ENCODE peak calls at places on chromosomes 6 and 20, in four cellular contexts. G is heart left ventricle, L is fibroblast of lung, K is hepatocyte. U is an unnamed sample.
A peak's percentile ranks its signal among the peaks of the same experiment; 100 is the strongest.

GRCh38 chr6:84280639-84281038 is 53.2 kb upstream of the CEP162 start:
- DNase-seq in K (no peak), G (no peak), L (no peak), U (no peak)

GRCh38 chr6:166307082-166307980 is 861 bp downstream of the PRR18 start:
- DNase-seq in K (peak; percentile 44), L (no peak), G (no peak), U (no peak)

GRCh38 chr6:43835872-43836419 is 65.9 kb downstream of the VEGFA start:
- DNase-seq in G (no peak), K (no peak), L (peak; percentile 41), U (no peak)

GRCh38 chr20:63739129-63740069 is at the start of gene SLC2A4RG:
- DNase-seq in L (peak; percentile 72), G (peak; percentile 87), K (peak; percentile 96), U (no peak)

GRCh38 chr6:131949615-131949908 is 1.6 kb downstream of the CCN2 start:
- DNase-seq in G (no peak), L (peak; percentile 97), K (no peak), U (no peak)

GRCh38 chr6:86477510-86478166 is 459.7 kb upstream of the HTR1E start:
- DNase-seq in K (peak; percentile 64), L (no peak), G (no peak), U (no peak)

GRCh38 chr20:21208999-21209398 is 83.1 kb downstream of the KIZ start:
- DNase-seq in G (no peak), K (no peak), L (no peak), U (no peak)

GRCh38 chr20:23161968-23162696 is 76.0 kb upstream of the CD93 start:
- DNase-seq in L (peak; percentile 95), G (peak; percentile 84), K (peak; percentile 79), U (no peak)

GRCh38 chr6:6915813-6916547 is 191.8 kb upstream of the RREB1 start:
- DNase-seq in G (peak; percentile 39), L (peak; percentile 92), K (peak; percentile 59), U (no peak)

GRCh38 chr6:105402090-105402980 is 547 bp downstream of the PREP start:
- DNase-seq in K (peak; percentile 49), G (no peak), L (peak; percentile 56), U (no peak)

GRCh38 chr6:70369332-70369950 is 43.9 kb upstream of the FAM135A start:
- DNase-seq in K (peak; percentile 75), G (peak; percentile 69), L (peak; percentile 72), U (peak; percentile 48)

GRCh38 chr20:48791014-48791413 is 36.8 kb downstream of the PREX1 start:
- DNase-seq in G (no peak), K (no peak), L (peak; percentile 24), U (no peak)

GRCh38 chr20:4304601-4305000 is 289.2 kb upstream of the RNF24 start:
- DNase-seq in L (no peak), K (no peak), G (no peak), U (no peak)

GRCh38 chr6:97963148-97963680 is 680.2 kb upstream of the MMS22L start:
- DNase-seq in G (no peak), L (no peak), K (no peak), U (no peak)

DNA sequence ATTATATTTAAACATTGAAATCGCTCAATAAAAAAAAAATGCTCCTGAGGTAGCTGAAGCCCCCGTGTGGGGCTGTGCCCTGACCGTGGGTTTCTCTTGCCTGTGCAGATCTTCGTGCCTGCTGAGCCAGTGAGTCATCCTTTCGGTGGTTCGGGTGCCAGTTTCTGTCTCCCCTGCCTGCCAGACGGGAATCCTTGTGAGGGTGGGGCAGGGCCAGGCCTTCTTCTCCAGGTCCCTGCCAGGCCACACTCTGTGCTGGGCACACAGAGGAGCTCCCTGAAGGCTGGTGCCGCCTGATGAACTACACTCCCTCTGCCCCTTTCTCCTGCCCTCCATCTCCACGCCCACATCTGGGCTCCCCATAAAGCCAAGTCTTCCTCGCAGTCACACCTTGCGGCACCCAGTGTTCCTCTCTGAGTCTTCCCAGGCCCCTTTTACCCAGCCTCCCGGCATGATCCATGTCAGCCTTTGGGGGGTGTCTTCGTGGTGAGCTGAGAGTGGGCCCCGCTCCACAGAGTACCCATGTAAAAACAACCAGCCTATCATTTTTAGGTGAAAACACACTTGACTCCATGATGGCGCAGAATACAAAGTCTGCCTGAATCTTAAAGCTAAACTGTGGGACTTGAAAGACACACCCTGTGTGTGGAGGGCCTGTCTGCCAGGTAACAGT is 19.3 kb downstream of the FGD2 start:
- DNase-seq in L (no peak), G (no peak), K (no peak), U (no peak)
- H3K4me3 ChIP-seq in L (no peak overlapping the region), G (no peak overlapping the region), K (no peak overlapping the region), U (no peak overlapping the region)

GRCh38 chr20:46709459-46710148 is at the start of gene SLC2A10:
- DNase-seq in G (peak; percentile 68), L (peak; percentile 58), K (peak; percentile 86), U (no peak)

GRCh38 chr20:46710149-46710913 is 882 bp downstream of the SLC2A10 start:
- DNase-seq in G (no peak), L (no peak), K (no peak), U (no peak)

GRCh38 chr20:46706242-46706641 is 3.2 kb upstream of the SLC2A10 start:
- DNase-seq in G (no peak), K (no peak), L (no peak), U (no peak)

GRCh38 chr20:46708172-46708860 is 1.1 kb upstream of the SLC2A10 start:
- DNase-seq in K (peak; percentile 70), G (no peak), L (no peak), U (no peak)

DNA sequence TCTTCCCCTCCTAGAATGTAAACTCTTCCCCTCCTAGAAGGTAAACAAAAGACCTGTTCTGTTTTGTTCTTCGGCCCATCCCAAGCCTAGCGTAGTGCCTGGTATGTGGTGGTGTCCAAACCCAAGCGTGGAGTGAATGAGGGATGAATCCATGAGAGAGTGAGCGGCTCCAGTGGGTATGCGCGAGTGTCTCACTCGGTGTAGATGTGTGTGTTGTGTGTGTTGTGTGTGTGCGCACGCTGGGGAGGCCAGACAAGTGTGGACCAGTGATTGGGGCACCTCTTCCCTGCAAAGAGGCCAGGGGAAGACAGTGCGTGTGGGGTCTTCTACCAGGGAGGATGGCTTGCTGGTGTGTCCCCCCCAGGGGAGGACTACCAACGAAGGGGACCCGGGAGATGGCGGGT is 392 bp upstream of the SLC2A10 start:
- DNase-seq in G (no peak), K (peak; percentile 42), L (no peak), U (no peak)
- H3K4me3 ChIP-seq in G (peak overlapping the region; percentile 67), K (peak overlapping the region; percentile 68), L (peak overlapping the region; percentile 23), U (peak overlapping the region; percentile 72)

DNA sequence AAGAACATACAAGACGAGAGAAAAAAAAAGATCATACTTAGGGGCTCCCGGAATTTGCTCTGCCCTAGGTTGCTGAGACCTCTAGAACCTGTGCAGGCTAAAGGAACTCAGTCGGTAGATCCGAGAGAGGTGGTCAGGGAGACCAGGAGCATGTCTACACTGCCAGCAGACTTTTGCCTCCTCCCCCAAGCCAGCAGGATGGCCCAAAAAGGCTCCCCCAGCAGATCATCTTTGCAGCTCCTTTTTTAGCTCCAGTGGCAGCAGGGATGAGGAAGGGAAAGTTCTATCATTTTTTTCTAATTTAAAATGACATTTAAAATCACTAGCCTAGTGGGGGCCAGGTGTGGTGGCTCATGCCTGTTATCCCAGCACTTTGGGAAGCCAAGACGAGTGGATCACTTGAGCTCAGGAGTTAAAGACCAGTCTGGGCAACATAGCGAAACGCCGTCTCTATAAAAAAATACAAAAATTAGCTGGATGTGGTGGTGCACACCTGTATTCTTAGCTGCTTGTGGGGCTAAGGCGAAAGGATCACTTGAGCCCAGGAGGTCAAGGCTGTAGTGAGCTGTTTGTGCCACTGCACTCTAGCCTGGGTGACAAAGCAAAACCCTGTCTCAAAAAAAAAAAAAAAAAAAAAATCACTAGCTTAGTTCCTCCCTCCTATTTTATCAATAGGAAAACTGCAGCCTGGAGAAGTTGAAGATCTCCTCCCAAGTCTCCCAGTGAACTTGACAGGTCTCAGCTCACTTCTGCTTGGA is 69.3 kb upstream of the MYL9 start:
- DNase-seq in K (no peak), G (no peak), L (no peak), U (no peak)
- H3K4me3 ChIP-seq in K (no peak overlapping the region), G (no peak overlapping the region), L (no peak overlapping the region), U (no peak overlapping the region)

GRCh38 chr20:9506337-9506821 is 8.0 kb upstream of the LAMP5 start:
- DNase-seq in G (no peak), L (no peak), K (no peak), U (no peak)
- H3K4me3 ChIP-seq in G (peak overlapping the region; percentile 12), L (no peak overlapping the region), K (no peak overlapping the region), U (no peak overlapping the region)

DNA sequence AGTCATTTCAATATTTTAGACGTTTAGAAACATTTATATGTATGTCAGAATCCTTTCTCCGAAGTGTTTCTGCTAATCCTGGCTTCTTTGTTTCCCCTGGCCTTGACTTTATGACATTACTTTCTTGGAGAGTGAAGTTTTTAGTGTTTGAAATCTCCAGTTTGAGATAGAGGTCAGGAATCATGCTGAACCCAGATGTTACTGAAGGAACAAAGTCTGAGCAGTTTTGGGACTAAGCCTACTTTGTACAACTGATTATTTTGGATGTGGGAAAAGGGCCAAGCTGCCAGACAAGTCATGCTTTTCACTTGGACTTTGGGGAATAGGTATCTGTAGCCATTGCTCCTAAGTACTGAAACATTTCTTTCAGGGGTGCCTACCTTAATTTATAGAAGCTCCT is 2.3 kb downstream of the RNF144B start:
- DNase-seq in K (no peak), G (no peak), L (peak; percentile 53), U (peak; percentile 17)
- H3K4me3 ChIP-seq in K (no peak overlapping the region), G (peak overlapping the region; percentile 75), L (no peak overlapping the region), U (no peak overlapping the region)

DNA sequence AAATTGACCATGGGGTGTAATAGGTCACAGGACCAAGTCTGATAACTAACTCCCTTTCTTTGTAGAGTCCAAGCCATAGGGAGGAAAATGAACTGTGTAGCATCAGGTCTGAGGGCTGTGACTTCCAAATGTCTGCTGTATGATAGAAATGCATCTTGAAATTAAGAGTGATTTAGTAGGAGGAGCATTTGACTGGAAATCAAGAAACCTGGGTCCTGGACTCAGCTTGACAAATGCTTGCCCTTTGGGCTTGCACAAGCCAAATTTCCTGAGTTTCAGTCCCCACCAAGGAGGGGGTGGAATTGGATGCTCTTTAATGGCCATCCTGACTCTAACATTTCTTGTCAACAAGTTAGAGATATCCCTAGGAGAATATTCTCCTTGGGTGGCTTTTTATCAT is 187.0 kb downstream of the PDE7B start:
- DNase-seq in K (no peak), L (no peak), G (no peak), U (no peak)
- H3K4me3 ChIP-seq in K (no peak overlapping the region), L (peak overlapping the region; percentile 57), G (peak overlapping the region; percentile 54), U (no peak overlapping the region)

DNA sequence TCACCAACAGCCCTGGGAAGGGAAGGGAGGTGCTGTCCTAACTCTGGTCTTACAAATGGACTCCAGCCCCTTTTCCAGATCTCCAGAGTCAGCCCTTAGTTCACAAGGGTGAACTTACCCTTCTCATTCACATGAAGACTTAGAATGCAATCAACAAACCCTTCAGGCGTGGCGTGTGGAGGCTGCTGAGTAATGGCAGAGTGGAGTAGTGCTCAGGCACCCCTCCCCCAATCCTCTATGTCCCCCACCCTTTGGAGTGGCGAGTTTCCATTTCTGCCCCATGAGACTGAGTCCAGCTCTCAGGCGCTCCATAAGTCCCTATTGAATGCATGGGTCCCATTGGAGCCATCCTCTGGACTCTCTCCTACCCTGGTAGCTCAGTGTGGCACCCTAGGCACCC is 3.3 kb downstream of the SNAI1 start:
- DNase-seq in G (no peak), K (no peak), L (no peak), U (no peak)
- H3K4me3 ChIP-seq in G (no peak overlapping the region), K (no peak overlapping the region), L (no peak overlapping the region), U (peak overlapping the region; percentile 94)